ENCODE peak calls at places on chromosomes 16 and 17, in eight cellular contexts. D, Q, F, J, Y, X, N and O are unnamed samples.

GRCh38 chr16:69179255-69180010 is 7.5 kb upstream of the SNTB2 start:
- DNase-seq in X (peak), Y (peak), Q (no peak), F (peak), J (peak), D (no peak), N (no peak), O (no peak)

GRCh38 chr16:31243734-31244670 is 15.8 kb upstream of the ITGAM start:
- DNase-seq in F (no peak), Q (no peak), X (no peak), N (peak), D (no peak), Y (no peak), J (no peak), O (no peak)

GRCh38 chr17:57477483-57478357 is 221.4 kb downstream of the MSI2 start:
- DNase-seq in N (no peak), D (no peak), X (no peak), F (no peak), J (no peak), Y (no peak), Q (no peak), O (no peak)

GRCh38 chr17:15957206-15957605 is 12.3 kb downstream of the ADORA2B start:
- DNase-seq in D (no peak), Q (peak), X (no peak), N (no peak), Y (no peak), J (no peak), F (no peak), O (no peak)

GRCh38 chr16:88815901-88816589 is 4.3 kb upstream of the APRT start:
- DNase-seq in J (no peak), F (no peak), D (peak), Y (no peak), X (no peak), Q (peak), N (no peak), O (no peak)

GRCh38 chr17:45172541-45173286 is 11.0 kb downstream of the HEXIM2 start:
- DNase-seq in Y (no peak), J (peak), Q (peak), N (no peak), X (peak), F (no peak), D (peak), O (peak)

GRCh38 chr17:57697891-57698708 is 47.0 kb downstream of the CCDC182 start:
- DNase-seq in F (no peak), X (no peak), Q (peak), D (peak), J (no peak), Y (no peak), N (no peak), O (no peak)

GRCh38 chr17:55366020-55366481 is 55.6 kb downstream of the MMD start:
- DNase-seq in X (no peak), J (no peak), D (peak), Q (no peak), N (no peak), F (no peak), Y (no peak), O (no peak)

GRCh38 chr16:86398622-86399021 is 111.7 kb upstream of the FOXF1 start:
- DNase-seq in Y (no peak), X (no peak), N (no peak), D (no peak), F (no peak), J (peak), Q (no peak), O (no peak)

GRCh38 chr16:12458591-12459400 is 344.9 kb downstream of the CPPED1 start:
- DNase-seq in Q (peak), J (no peak), N (no peak), X (no peak), F (no peak), Y (no peak), D (no peak), O (no peak)

GRCh38 chr16:79698341-79698753 is 97.8 kb upstream of the MAF start:
- DNase-seq in N (no peak), X (no peak), Y (no peak), Q (no peak), J (peak), D (no peak), F (no peak), O (peak)

GRCh38 chr16:2751577-2752034 is 832 bp upstream of the SRRM2 start:
- DNase-seq in Q (peak), N (no peak), X (no peak), J (no peak), D (no peak), Y (no peak), F (no peak), O (no peak)

GRCh38 chr17:37816951-37817350 is 72.1 kb upstream of the HNF1B start:
- DNase-seq in Y (no peak), N (no peak), J (peak), Q (no peak), X (no peak), D (no peak), F (no peak), O (no peak)

GRCh38 chr17:79811036-79811887 is 14.4 kb upstream of the CBX8 start:
- DNase-seq in N (no peak), Y (no peak), J (no peak), F (no peak), D (peak), Q (no peak), X (no peak), O (no peak)

GRCh38 chr16:27322858-27323780 is 9.3 kb downstream of the IL4R start:
- DNase-seq in J (no peak), X (peak), Y (no peak), N (no peak), D (no peak), F (no peak), Q (peak), O (no peak)

GRCh38 chr17:73058022-73058421 is 34.5 kb downstream of the SLC39A11 start:
- DNase-seq in F (no peak), Y (peak), D (no peak), J (no peak), N (no peak), X (no peak), Q (no peak), O (no peak)

GRCh38 chr16:86734559-86735480 is 156.5 kb downstream of the FOXL1 start:
- DNase-seq in Y (no peak), F (no peak), Q (peak), J (no peak), X (no peak), D (no peak), N (no peak), O (no peak)

GRCh38 chr17:29763273-29763672 is 140.6 kb upstream of the CORO6 start:
- DNase-seq in D (no peak), X (no peak), Q (no peak), F (no peak), J (no peak), Y (no peak), N (no peak), O (no peak)

GRCh38 chr17:73397278-73397826 is 85.6 kb upstream of the CDC42EP4 start:
- DNase-seq in X (no peak), N (no peak), D (no peak), J (no peak), Y (no peak), F (no peak), Q (peak), O (no peak)

GRCh38 chr16:73298562-73298961 is 250.6 kb upstream of the ZFHX3 start:
- DNase-seq in F (peak), N (no peak), X (no peak), Y (no peak), Q (no peak), J (peak), D (peak), O (peak)

GRCh38 chr17:79485399-79485985 is 125.4 kb downstream of the RBFOX3 start:
- DNase-seq in Y (no peak), D (no peak), Q (no peak), N (no peak), X (no peak), F (no peak), J (no peak), O (no peak)

GRCh38 chr16:28843766-28844165 is 2.4 kb downstream of the TUFM start:
- DNase-seq in Y (no peak), D (no peak), F (no peak), N (no peak), X (no peak), Q (peak), J (no peak), O (no peak)

GRCh38 chr16:26598989-26599785 is 467.5 kb upstream of the C16orf82 start:
- DNase-seq in D (peak), J (no peak), Q (no peak), N (no peak), F (no peak), X (no peak), Y (no peak), O (no peak)

DNA sequence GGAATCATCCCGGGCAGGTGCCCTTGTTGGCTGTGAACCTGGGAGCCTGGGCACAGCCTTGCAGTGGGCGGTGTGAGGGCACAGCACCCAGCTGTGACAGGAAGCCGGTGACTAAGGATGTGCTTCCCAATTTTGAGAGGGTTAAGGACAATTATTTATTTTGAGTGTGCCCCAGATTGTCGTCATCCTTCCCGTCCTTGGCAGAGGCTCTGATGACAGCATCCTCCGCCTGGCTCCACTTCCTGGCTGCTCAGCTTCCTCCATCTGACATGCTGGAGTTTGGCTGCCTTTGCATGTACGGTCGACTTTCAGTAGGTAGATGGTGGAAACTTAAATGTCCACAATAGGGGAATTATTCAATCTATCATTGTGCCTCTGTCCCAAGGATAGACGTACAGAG is 282.4 kb upstream of the EEF2KMT start:
- DNase-seq in Q (no peak), J (no peak), Y (no peak), N (no peak), D (no peak), X (no peak), F (no peak), O (no peak)
- H3K4me3 ChIP-seq in Q (no peak), J (no peak), Y (no peak), N (no peak), D (no peak), X (no peak), F (no peak), O (no peak)

DNA sequence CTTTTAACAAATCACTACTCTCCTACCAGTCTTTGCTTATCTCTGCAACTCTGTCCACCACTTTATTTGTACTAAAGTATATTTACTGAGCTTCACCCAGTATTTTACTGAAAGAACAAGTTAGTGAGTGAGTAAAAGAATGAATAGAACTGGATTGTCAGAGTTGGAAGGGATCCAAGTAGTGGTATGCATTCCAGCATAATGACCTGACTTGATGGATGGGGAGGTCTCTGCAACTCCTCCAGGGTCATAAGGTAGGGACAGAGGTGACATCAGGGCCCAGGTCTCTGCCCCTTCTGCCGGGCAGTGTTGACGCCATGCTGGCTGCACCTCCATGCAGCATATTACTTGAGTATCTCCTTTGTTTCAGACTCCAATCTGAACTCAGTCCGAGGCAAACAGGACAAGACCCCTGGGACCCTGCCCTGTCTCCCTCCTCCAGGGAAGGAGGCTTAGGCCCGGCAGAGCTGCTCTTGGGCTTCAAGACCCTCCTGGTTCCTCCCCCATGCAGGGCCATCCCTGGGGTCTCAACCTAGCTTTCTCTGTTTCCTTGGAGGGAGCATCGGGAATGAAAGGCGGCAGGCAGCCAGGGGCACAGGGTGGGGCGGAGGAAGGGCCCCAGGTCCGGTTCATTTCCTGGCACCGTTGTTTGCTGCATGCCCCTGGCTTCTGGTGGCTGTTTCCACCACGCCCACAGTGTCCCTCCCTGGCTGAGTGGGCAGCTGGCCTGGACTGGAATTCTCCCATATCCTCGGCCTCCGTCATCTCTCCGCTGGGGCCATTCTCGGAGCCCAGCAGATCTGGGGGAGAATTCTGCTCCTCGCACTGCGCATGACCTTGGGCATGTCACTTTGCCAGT is 12.4 kb upstream of the ITGA3 start:
- DNase-seq in X (peak), Y (no peak), Q (peak), D (no peak), J (no peak), F (no peak), N (no peak), O (no peak)
- H3K4me3 ChIP-seq in X (no peak), Y (no peak), Q (no peak), D (no peak), J (no peak), F (no peak), N (no peak), O (no peak)

GRCh38 chr17:49994085-49995054 is 654 bp downstream of the DLX3 start:
- DNase-seq in Q (no peak), F (no peak), X (peak), Y (no peak), D (peak), N (no peak), J (no peak), O (no peak)

GRCh38 chr17:49996495-49997255 is 1.7 kb upstream of the DLX3 start:
- DNase-seq in F (no peak), Y (no peak), N (no peak), X (peak), J (peak), D (peak), Q (peak), O (no peak)

GRCh38 chr17:49993423-49994037 is 1.5 kb downstream of the DLX3 start:
- DNase-seq in X (peak), D (peak), Q (no peak), J (no peak), F (no peak), N (no peak), Y (no peak), O (no peak)

GRCh38 chr17:49996121-49996494 is 1.1 kb upstream of the DLX3 start:
- DNase-seq in D (peak), J (no peak), F (no peak), N (no peak), X (no peak), Y (no peak), Q (no peak), O (no peak)

DNA sequence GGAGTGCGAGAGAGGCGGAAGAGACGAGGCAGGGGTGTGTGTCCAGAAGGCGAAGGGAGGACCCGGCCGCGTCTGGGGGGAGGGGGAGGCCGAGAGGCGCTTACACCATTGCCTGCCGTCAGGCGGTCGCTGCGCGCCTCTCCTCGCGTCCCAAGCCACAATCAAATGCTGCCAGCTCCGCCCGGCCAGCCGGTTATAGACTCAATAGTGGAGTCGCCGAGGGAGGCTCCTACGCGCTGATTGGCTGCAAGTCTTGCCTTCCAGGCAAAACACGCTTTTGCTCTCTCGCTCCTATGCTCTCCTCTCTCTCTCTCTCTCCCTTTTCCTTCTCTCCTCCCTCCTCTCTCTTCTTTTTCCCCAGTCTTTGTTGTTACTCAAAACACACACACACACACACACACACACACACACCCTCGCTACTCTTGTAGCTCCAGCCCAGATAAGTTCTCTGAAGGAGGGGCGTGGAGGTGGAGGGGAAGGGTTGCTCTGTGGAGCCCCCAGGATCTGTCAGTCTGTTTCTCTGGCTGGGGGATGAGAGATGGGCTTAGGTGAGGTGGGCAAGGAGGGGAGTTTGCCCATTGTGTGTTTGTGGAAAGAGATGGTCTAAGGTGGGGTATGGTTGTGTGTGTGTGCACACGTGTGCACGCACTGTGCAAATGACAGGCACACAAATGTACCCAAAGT is at the start of gene DLX3:
- DNase-seq in D (peak), Y (peak), Q (no peak), N (no peak), F (peak), J (peak), X (peak), O (no peak)
- H3K4me3 ChIP-seq in D (peak), Y (no peak), Q (peak), N (no peak), F (peak), J (no peak), X (peak), O (no peak)

GRCh38 chr17:74971069-74971841 is 1.3 kb downstream of the HID1 start:
- DNase-seq in J (no peak), Q (no peak), X (no peak), Y (no peak), F (no peak), N (no peak), D (no peak), O (no peak)

GRCh38 chr17:74971842-74972106 is 785 bp downstream of the HID1 start:
- DNase-seq in N (no peak), D (no peak), Q (no peak), J (no peak), F (no peak), X (no peak), Y (no peak), O (no peak)

GRCh38 chr17:74972107-74972972 is at the start of gene HID1:
- DNase-seq in Q (peak), F (no peak), X (no peak), D (peak), N (no peak), J (no peak), Y (no peak), O (no peak)

GRCh38 chr17:74970395-74970794 is 2.2 kb downstream of the HID1 start:
- DNase-seq in Q (no peak), J (no peak), Y (no peak), F (no peak), X (no peak), N (no peak), D (no peak), O (no peak)

GRCh38 chr17:74972973-74973328 is 392 bp upstream of the HID1 start:
- DNase-seq in J (no peak), Y (no peak), D (no peak), Q (no peak), N (no peak), X (no peak), F (no peak), O (no peak)
- H3K4me3 ChIP-seq in J (peak), Y (peak), D (peak), Q (peak), N (no peak), X (peak), F (peak), O (peak)

DNA sequence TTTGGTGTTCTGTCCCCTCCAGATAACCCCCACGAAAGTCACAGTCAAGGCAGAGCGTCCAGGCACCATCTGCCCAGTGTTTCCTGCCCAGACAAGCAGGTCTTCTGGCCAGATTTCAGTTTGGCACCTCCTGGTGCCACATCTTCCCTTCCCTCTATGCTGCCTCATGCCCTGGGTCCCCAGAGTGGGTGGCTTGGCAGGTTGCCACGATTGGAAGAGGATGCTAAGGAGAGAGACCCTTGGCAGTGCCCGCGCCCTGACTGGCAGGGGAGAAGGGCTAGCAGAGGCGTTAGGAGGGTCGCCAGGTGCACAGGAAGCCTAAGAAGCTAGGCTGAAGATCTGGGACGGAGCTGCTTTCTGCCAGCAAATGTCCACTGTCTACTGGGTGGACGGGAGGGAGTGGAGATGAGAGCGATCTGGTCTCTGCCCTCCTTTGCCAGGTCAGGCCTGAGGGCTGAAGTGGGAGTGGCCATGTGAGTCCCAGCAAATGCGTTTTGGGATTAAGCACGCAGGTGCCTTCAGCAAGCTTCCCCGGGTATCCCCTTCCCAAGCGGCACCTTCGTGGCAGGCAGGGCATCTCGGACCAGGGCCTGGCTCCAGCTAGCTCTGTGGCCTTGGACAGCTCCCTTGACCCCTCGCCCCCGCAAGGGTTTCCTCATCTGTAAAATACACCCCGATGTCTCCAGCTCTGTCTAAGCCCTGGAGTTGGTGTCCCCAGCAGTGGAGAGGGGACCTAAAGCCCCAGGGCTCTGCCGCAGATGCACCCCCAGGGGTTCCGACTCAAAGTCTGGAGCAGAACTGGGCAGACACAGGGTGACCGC is 13.4 kb upstream of the CD300A start:
- DNase-seq in J (no peak), Q (no peak), Y (no peak), F (no peak), N (no peak), X (no peak), D (peak), O (no peak)
- H3K4me3 ChIP-seq in J (no peak), Q (peak), Y (no peak), F (no peak), N (peak), X (peak), D (peak), O (no peak)

DNA sequence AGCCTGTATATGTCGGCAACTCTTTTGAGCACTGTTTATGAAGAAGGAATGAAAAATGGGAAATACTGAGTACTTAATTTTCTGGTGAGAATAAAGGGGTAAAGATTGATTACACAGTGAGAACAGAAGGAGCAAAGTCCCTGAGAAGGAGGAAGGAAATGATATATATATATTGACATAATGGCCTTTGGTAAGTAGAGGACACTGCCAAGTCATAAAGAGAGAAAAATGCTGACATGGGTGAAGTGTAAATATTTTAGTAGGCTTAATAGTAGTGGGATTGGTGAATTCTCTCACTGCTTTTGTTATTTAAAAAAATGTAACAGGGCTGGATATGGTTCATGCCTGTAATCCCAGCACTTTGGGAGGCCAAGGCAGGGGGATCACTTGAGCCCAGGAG is 16.2 kb downstream of the VMP1 start:
- DNase-seq in D (no peak), X (no peak), Y (no peak), F (no peak), N (no peak), Q (no peak), J (no peak), O (no peak)
- H3K4me3 ChIP-seq in D (no peak), X (no peak), Y (no peak), F (no peak), N (no peak), Q (no peak), J (no peak), O (no peak)

GRCh38 chr17:9635340-9635739 is 10.0 kb upstream of the USP43 start:
- DNase-seq in Y (no peak), J (no peak), Q (no peak), X (no peak), N (no peak), D (no peak), F (no peak), O (no peak)
- H3K4me3 ChIP-seq in Y (no peak), J (no peak), Q (no peak), X (no peak), N (no peak), D (no peak), F (no peak), O (no peak)

GRCh38 chr16:58126451-58126968 is 2.7 kb downstream of the CFAP20 start:
- DNase-seq in N (no peak), Y (no peak), Q (no peak), J (no peak), F (no peak), D (no peak), X (no peak), O (no peak)
- H3K4me3 ChIP-seq in N (peak), Y (peak), Q (no peak), J (no peak), F (no peak), D (peak), X (peak), O (no peak)